ENCODE peak calls at places on chromosome X, in seven cellular contexts. W is BE2C, V is psoas muscle, A is tibial nerve, S is astrocyte, Q is aorta, J is right atrium auricular region. H is an unnamed sample. For H3K27me3 and H3K4me1, the result is how much of the 10 kb centered on the place peaks cover.

GRCh38 chrX:37302569-37302968 is 46.6 kb upstream of the PRRG1 start:
- DNase-seq in W (peak), V (no peak), A (no peak), S (no peak), Q (no peak), J (no peak), H (no peak)

GRCh38 chrX:1041051-1041450 is 171.4 kb downstream of the CRLF2 start:
- DNase-seq in W (no peak), V (no peak), A (no peak), S (no peak), Q (no peak), J (no peak), H (no peak)

GRCh38 chrX:95059909-95060308 is 1385.9 kb downstream of the FAM133A start:
- DNase-seq in W (no peak), V (no peak), A (no peak), S (no peak), Q (no peak), J (no peak), H (no peak)

GRCh38 chrX:83509246-83509801 is 1.2 kb downstream of the POU3F4 start:
- DNase-seq in W (no peak), V (no peak), A (no peak), S (peak), Q (no peak), J (no peak), H (no peak)

GRCh38 chrX:134023851-134024281 is 38.5 kb upstream of the GPC3 start:
- DNase-seq in W (no peak), V (no peak), A (no peak), S (no peak), Q (no peak), J (no peak), H (peak)

GRCh38 chrX:53049127-53049517 is 533 bp downstream of the GPR173 start:
- DNase-seq in W (peak), V (no peak), A (no peak), S (no peak), Q (no peak), J (no peak), H (no peak)

GRCh38 chrX:47831788-47832187 is 4.9 kb upstream of the ZNF81 start:
- DNase-seq in W (peak), V (peak), A (no peak), S (no peak), Q (no peak), J (no peak), H (peak)

GRCh38 chrX:16462912-16463311 is 187.0 kb upstream of the S100G start:
- DNase-seq in W (no peak), V (no peak), A (no peak), S (peak), Q (no peak), J (no peak), H (no peak)

GRCh38 chrX:41779058-41779564 is 55.1 kb downstream of the GPR82 start:
- DNase-seq in W (peak), V (no peak), A (no peak), S (peak), Q (no peak), J (no peak), H (peak)

GRCh38 chrX:136646602-136647239 is 1.2 kb upstream of the CD40LG start:
- DNase-seq in W (no peak), V (no peak), A (no peak), S (no peak), Q (no peak), J (no peak), H (no peak)

GRCh38 chrX:94058728-94059382 is 384.8 kb downstream of the FAM133A start:
- DNase-seq in W (no peak), V (no peak), A (no peak), S (no peak), Q (no peak), J (no peak), H (peak)

GRCh38 chrX:47854474-47854873 is 17.8 kb downstream of the ZNF81 start:
- DNase-seq in W (peak), V (peak), A (no peak), S (no peak), Q (no peak), J (no peak), H (peak)

GRCh38 chrX:152197425-152197824 is 59.0 kb upstream of the MAGEA10 start:
- DNase-seq in W (no peak), V (no peak), A (no peak), S (no peak), Q (no peak), J (no peak), H (no peak)

DNA sequence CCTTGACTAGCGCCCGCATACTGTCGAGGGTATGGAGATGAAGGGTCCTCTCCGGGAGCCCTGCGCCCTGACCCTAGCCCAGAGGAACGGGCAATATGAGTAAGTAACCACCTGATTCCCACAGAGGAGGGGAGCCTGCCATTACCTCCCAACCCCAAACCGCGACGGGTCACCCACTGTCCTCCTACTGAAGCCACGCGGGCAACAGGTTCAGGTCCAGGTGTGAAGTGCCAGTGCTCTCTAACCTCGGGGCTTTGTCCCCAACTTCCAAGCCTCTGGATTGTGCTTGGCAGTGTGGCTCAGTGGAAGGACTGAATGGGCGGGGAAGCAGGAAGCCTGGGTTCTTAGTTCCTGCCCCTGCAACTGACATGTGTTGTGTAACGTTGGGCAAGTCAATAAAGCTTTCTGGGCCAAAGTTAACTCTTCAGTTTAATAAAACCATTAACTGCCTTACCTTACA is 696 bp downstream of the OCRL start:
- DNase-seq in W (no peak), V (peak), A (no peak), S (no peak), Q (peak), J (no peak), H (no peak)
- H3K4me3 ChIP-seq in W (peak), V (peak), A (peak), S (peak), Q (peak), J (peak), H (peak)

DNA sequence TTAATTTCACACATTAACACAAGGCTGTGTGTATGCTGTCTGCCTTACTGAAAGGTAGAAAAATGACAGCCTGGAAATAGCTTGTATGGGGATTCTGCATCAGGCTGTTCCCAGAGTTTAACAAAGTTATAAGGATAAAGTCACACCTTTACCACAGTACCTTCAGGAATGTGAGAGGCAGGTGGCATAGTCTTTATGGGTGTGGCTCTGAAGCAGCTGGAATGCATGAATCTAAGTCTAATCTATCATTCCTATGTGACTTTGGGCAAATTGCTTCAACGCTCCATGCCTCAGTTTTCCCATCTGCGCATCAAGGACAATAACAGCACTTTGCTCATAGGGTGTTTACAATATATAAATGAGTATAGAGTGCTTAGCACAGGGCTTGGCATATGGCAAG is 84.2 kb upstream of the EGFL6 start:
- DNase-seq in W (no peak), V (no peak), A (no peak), S (no peak), Q (no peak), J (no peak), H (no peak)
- H3K27me3 ChIP-seq in W (under half), V (under half), A (under half), S (under half), Q (under half), J (under half), H (under half)

GRCh38 chrX:24378706-24379105 is 18.3 kb downstream of the SUPT20HL1 start:
- DNase-seq in W (no peak), V (no peak), A (no peak), S (no peak), Q (no peak), J (no peak), H (no peak)
- H3K4me1 ChIP-seq in W (under half), V (under half), A (under half), S (under half), Q (under half), J (under half), H (under half)

GRCh38 chrX:19793471-19793870 is 93.9 kb downstream of the SH3KBP1 start:
- DNase-seq in W (no peak), V (no peak), A (no peak), S (peak), Q (no peak), J (no peak), H (no peak)
- H3K4me3 ChIP-seq in W (no peak), V (no peak), A (no peak), S (no peak), Q (no peak), J (no peak), H (no peak)

GRCh38 chrX:111088628-111089027 is 7.4 kb upstream of the PAK3 start:
- DNase-seq in W (no peak), V (no peak), A (no peak), S (no peak), Q (no peak), J (no peak), H (no peak)
- H3K27me3 ChIP-seq in W (under half), V (under half), A (half or more), S (under half), Q (under half), J (under half), H (under half)

DNA sequence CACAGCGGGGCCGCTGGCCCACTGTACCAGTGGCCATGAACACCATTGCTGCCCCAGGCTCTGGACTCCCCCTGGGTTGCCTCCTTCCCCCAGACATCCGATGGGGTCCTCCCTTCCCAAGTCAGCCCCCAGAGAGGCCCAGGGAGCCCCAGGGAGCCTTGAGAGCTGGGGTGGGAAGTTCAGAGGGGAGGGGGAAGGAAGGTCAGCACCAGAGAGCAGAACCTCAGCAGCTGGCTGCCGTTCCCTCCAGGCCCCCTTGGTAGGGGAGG is 464 bp upstream of the ARHGAP4 start:
- DNase-seq in W (no peak), V (no peak), A (no peak), S (no peak), Q (no peak), J (no peak), H (no peak)
- H3K4me1 ChIP-seq in W (under half), V (under half), A (under half), S (under half), Q (under half), J (half or more), H (under half)

DNA sequence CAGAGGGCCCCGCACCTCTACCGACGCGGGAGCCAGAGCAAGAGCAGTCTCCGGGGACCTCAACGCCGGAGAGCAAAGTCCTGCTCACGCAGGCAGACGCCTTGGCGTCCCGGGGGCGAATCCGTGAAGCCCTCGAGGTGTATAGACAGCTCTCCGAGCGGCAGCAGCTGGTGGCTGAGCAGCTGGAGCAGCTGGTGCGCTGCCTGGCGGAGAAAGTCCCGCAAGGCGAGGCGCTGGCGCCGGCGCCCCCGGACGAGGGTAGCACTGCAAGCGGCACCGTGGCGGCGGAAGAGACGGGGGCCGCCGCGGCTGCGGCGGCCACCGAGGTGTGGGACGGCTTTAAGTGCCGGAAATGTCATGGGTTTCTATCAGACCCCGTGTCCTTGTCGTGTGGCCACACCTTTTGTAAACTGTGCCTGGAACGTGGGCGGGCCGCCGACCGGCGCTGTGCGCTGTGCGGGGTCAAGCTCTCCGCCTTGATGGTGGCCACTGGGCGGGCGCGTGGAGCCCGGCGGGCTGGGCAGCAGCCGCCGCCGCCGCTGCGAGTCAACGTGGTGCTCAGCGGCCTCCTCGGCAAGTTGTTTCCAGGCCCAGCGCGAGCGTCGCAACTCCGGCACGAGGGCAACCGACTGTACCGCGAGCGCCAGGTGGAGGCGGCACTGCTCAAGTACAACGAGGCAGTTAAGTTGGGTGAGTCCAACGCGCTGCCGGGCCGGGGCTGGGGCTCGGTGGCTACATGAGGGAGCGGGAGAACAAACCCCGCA is 672 bp downstream of the LONRF3 start:
- DNase-seq in W (peak), V (peak), A (no peak), S (no peak), Q (peak), J (no peak), H (peak)
- H3K4me3 ChIP-seq in W (peak), V (peak), A (peak), S (no peak), Q (peak), J (peak), H (peak)

DNA sequence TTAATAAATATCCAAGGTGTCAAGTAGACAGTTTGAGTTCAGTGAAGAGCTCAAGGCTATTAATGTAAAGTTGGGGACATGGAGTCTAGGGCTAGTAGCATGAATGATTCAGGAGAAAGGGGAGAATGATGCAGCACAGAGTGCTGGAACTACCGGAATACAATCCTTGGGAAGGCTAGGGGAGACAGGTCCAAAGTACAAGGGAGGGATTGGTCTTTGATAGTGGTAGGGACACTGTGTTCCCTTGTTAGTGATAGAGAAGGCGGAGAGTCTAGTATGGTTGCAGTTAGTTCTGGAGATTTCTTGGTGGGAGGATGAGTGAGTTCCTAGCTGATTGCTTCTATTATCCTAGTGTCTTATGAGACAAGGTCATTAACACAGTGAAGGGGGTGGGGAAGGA is 8.7 kb downstream of the GCNA start:
- DNase-seq in W (no peak), V (no peak), A (no peak), S (no peak), Q (no peak), J (no peak), H (no peak)
- H3K27me3 ChIP-seq in W (under half), V (under half), A (under half), S (under half), Q (under half), J (under half), H (under half)

DNA sequence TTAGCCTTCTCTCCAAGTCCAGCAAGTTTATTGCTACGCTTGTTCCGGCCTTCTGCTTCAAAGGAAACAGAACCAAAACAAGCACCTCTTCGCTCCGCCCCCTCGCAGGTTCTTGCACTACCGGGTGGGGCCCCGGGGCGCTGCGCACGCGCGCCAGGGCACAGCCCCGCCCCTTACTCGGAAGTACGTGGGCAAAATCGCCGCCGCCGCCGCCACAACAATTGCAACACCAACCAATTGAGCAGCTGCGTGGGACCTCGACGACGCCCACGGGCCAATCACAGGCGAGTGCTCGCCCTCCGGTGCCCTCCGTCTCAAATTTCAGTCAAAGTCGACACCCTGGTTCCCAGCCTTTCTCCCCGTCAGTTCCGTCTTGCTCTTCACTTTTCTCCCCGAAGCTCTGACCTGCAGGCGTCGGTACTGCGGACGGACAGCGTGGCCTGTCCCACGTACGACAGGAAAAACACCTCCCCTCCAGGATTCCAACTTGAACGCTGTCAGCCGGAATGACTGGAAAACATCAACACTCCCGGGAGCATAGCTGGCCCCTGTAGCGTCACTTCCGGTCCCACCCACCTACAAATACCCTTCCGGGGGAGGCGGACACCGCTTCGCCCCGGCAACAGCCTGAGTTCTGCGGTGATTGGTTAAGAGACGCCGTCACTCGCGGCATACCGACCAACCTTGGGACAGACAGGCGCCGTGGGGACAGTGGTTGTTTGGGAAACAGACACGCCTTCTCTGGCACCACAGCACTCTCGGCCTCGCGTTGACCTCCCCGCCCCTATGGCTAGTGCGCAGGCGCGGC is 624 bp upstream of the OTUD5 start:
- DNase-seq in W (peak), V (peak), A (peak), S (peak), Q (peak), J (peak), H (peak)
- H3K4me1 ChIP-seq in W (under half), V (under half), A (under half), S (under half), Q (under half), J (under half), H (under half)